ENCODE peak calls at places on chromosomes 12 and 14, in seven cellular contexts. One of them, this sample, is unnamed.

GRCh38 chr12:58933068-58933681 is 12.9 kb upstream of the LRIG3 start:
- DNase-seq in fibroblast of mammary gland: no peak
- DNase-seq in AG04450: no peak
- DNase-seq in activated B cell treated with CpG ODN at 0.5 μM for 24 hours: no peak
- DNase-seq in CD4-positive, alpha-beta T cell: no peak
- DNase-seq in uterus: no peak
- DNase-seq in NCI-H446: no peak
- DNase-seq in this sample: no peak

GRCh38 chr12:108508243-108508642 is 6.8 kb upstream of the FICD start:
- DNase-seq in activated B cell treated with CpG ODN at 0.5 μM for 24 hours: no peak
- DNase-seq in uterus: no peak
- DNase-seq in fibroblast of mammary gland: peak
- DNase-seq in NCI-H446: no peak
- DNase-seq in CD4-positive, alpha-beta T cell: no peak
- DNase-seq in AG04450: no peak
- DNase-seq in this sample: peak

GRCh38 chr14:76742961-76743360 is 18.3 kb upstream of the VASH1 start:
- DNase-seq in uterus: no peak
- DNase-seq in CD4-positive, alpha-beta T cell: no peak
- DNase-seq in activated B cell treated with CpG ODN at 0.5 μM for 24 hours: no peak
- DNase-seq in fibroblast of mammary gland: no peak
- DNase-seq in AG04450: no peak
- DNase-seq in NCI-H446: no peak
- DNase-seq in this sample: peak

GRCh38 chr14:95267306-95267705 is 52.4 kb downstream of the CLMN start:
- DNase-seq in activated B cell treated with CpG ODN at 0.5 μM for 24 hours: no peak
- DNase-seq in NCI-H446: no peak
- DNase-seq in uterus: no peak
- DNase-seq in AG04450: no peak
- DNase-seq in CD4-positive, alpha-beta T cell: no peak
- DNase-seq in fibroblast of mammary gland: no peak
- DNase-seq in this sample: no peak

GRCh38 chr14:99363616-99364290 is 91.8 kb upstream of the BCL11B start:
- DNase-seq in AG04450: no peak
- DNase-seq in activated B cell treated with CpG ODN at 0.5 μM for 24 hours: no peak
- DNase-seq in NCI-H446: no peak
- DNase-seq in CD4-positive, alpha-beta T cell: no peak
- DNase-seq in fibroblast of mammary gland: no peak
- DNase-seq in uterus: no peak
- DNase-seq in this sample: no peak

GRCh38 chr12:53046655-53047220 is 3.1 kb upstream of the TNS2 start:
- DNase-seq in NCI-H446: peak
- DNase-seq in AG04450: peak
- DNase-seq in fibroblast of mammary gland: peak
- DNase-seq in activated B cell treated with CpG ODN at 0.5 μM for 24 hours: peak
- DNase-seq in uterus: peak
- DNase-seq in CD4-positive, alpha-beta T cell: no peak
- DNase-seq in this sample: no peak

GRCh38 chr12:66143868-66144267 is 13.3 kb upstream of the LLPH start:
- DNase-seq in NCI-H446: no peak
- DNase-seq in CD4-positive, alpha-beta T cell: no peak
- DNase-seq in fibroblast of mammary gland: no peak
- DNase-seq in activated B cell treated with CpG ODN at 0.5 μM for 24 hours: no peak
- DNase-seq in uterus: no peak
- DNase-seq in AG04450: no peak
- DNase-seq in this sample: no peak

GRCh38 chr12:132284618-132285310 is 44.6 kb downstream of the GALNT9 start:
- DNase-seq in fibroblast of mammary gland: no peak
- DNase-seq in uterus: no peak
- DNase-seq in activated B cell treated with CpG ODN at 0.5 μM for 24 hours: no peak
- DNase-seq in CD4-positive, alpha-beta T cell: no peak
- DNase-seq in AG04450: no peak
- DNase-seq in NCI-H446: no peak
- DNase-seq in this sample: peak

GRCh38 chr12:99455350-99456037 is 192.1 kb upstream of the GARIN6 start:
- DNase-seq in AG04450: no peak
- DNase-seq in activated B cell treated with CpG ODN at 0.5 μM for 24 hours: no peak
- DNase-seq in CD4-positive, alpha-beta T cell: no peak
- DNase-seq in uterus: no peak
- DNase-seq in fibroblast of mammary gland: peak
- DNase-seq in NCI-H446: peak
- DNase-seq in this sample: peak

GRCh38 chr12:101792046-101792931 is 38.5 kb downstream of the GNPTAB start:
- DNase-seq in activated B cell treated with CpG ODN at 0.5 μM for 24 hours: no peak
- DNase-seq in uterus: no peak
- DNase-seq in AG04450: no peak
- DNase-seq in fibroblast of mammary gland: peak
- DNase-seq in CD4-positive, alpha-beta T cell: no peak
- DNase-seq in NCI-H446: no peak
- DNase-seq in this sample: peak

GRCh38 chr14:68625366-68626090 is 167.3 kb downstream of the ZFP36L1 start:
- DNase-seq in uterus: peak
- DNase-seq in activated B cell treated with CpG ODN at 0.5 μM for 24 hours: no peak
- DNase-seq in AG04450: no peak
- DNase-seq in NCI-H446: no peak
- DNase-seq in CD4-positive, alpha-beta T cell: no peak
- DNase-seq in fibroblast of mammary gland: no peak
- DNase-seq in this sample: no peak

GRCh38 chr14:23147676-23148075 is 28.6 kb upstream of the CEBPE start:
- DNase-seq in fibroblast of mammary gland: peak
- DNase-seq in NCI-H446: peak
- DNase-seq in uterus: peak
- DNase-seq in activated B cell treated with CpG ODN at 0.5 μM for 24 hours: no peak
- DNase-seq in CD4-positive, alpha-beta T cell: no peak
- DNase-seq in AG04450: peak
- DNase-seq in this sample: peak

GRCh38 chr14:21721504-21721903 is 47.9 kb upstream of the OR4E1 start:
- DNase-seq in activated B cell treated with CpG ODN at 0.5 μM for 24 hours: no peak
- DNase-seq in NCI-H446: no peak
- DNase-seq in fibroblast of mammary gland: no peak
- DNase-seq in AG04450: no peak
- DNase-seq in CD4-positive, alpha-beta T cell: no peak
- DNase-seq in uterus: no peak
- DNase-seq in this sample: no peak

GRCh38 chr12:102757154-102757873 is 159.7 kb downstream of the PAH start:
- DNase-seq in uterus: peak
- DNase-seq in activated B cell treated with CpG ODN at 0.5 μM for 24 hours: no peak
- DNase-seq in AG04450: no peak
- DNase-seq in NCI-H446: no peak
- DNase-seq in fibroblast of mammary gland: peak
- DNase-seq in CD4-positive, alpha-beta T cell: no peak
- DNase-seq in this sample: no peak

GRCh38 chr14:32244404-32244803 is 41.3 kb upstream of the RNU6-8 start:
- DNase-seq in uterus: no peak
- DNase-seq in CD4-positive, alpha-beta T cell: no peak
- DNase-seq in AG04450: no peak
- DNase-seq in fibroblast of mammary gland: no peak
- DNase-seq in activated B cell treated with CpG ODN at 0.5 μM for 24 hours: no peak
- DNase-seq in NCI-H446: no peak
- DNase-seq in this sample: peak

GRCh38 chr12:89160716-89161123 is 191.6 kb downstream of the DUSP6 start:
- DNase-seq in AG04450: no peak
- DNase-seq in uterus: peak
- DNase-seq in fibroblast of mammary gland: peak
- DNase-seq in activated B cell treated with CpG ODN at 0.5 μM for 24 hours: no peak
- DNase-seq in CD4-positive, alpha-beta T cell: no peak
- DNase-seq in NCI-H446: no peak
- DNase-seq in this sample: peak

GRCh38 chr14:49770212-49770817 is 2.4 kb downstream of the KLHDC2 start:
- DNase-seq in activated B cell treated with CpG ODN at 0.5 μM for 24 hours: no peak
- DNase-seq in fibroblast of mammary gland: peak
- DNase-seq in NCI-H446: no peak
- DNase-seq in CD4-positive, alpha-beta T cell: no peak
- DNase-seq in AG04450: no peak
- DNase-seq in uterus: no peak
- DNase-seq in this sample: peak

GRCh38 chr14:65949711-65950516 is 536.3 kb upstream of the CCDC196 start:
- DNase-seq in AG04450: no peak
- DNase-seq in NCI-H446: peak
- DNase-seq in fibroblast of mammary gland: peak
- DNase-seq in uterus: peak
- DNase-seq in activated B cell treated with CpG ODN at 0.5 μM for 24 hours: no peak
- DNase-seq in CD4-positive, alpha-beta T cell: no peak
- DNase-seq in this sample: peak

GRCh38 chr14:77128414-77128891 is 13.1 kb downstream of the ZDHHC22 start:
- DNase-seq in NCI-H446: peak
- DNase-seq in AG04450: no peak
- DNase-seq in fibroblast of mammary gland: peak
- DNase-seq in activated B cell treated with CpG ODN at 0.5 μM for 24 hours: no peak
- DNase-seq in uterus: no peak
- DNase-seq in CD4-positive, alpha-beta T cell: no peak
- DNase-seq in this sample: peak

GRCh38 chr12:130420071-130420470 is 82.4 kb downstream of the PIWIL1 start:
- DNase-seq in AG04450: no peak
- DNase-seq in CD4-positive, alpha-beta T cell: no peak
- DNase-seq in activated B cell treated with CpG ODN at 0.5 μM for 24 hours: no peak
- DNase-seq in fibroblast of mammary gland: no peak
- DNase-seq in NCI-H446: no peak
- DNase-seq in uterus: no peak
- DNase-seq in this sample: no peak

GRCh38 chr14:50830932-50831703 is at the start of gene NIN:
- DNase-seq in activated B cell treated with CpG ODN at 0.5 μM for 24 hours: peak
- DNase-seq in NCI-H446: peak
- DNase-seq in fibroblast of mammary gland: peak
- DNase-seq in CD4-positive, alpha-beta T cell: peak
- DNase-seq in uterus: peak
- DNase-seq in AG04450: no peak
- DNase-seq in this sample: peak

GRCh38 chr12:4817813-4818212 is 91.9 kb upstream of the KCNA1 start:
- DNase-seq in NCI-H446: no peak
- DNase-seq in AG04450: no peak
- DNase-seq in fibroblast of mammary gland: no peak
- DNase-seq in activated B cell treated with CpG ODN at 0.5 μM for 24 hours: no peak
- DNase-seq in uterus: no peak
- DNase-seq in CD4-positive, alpha-beta T cell: no peak
- DNase-seq in this sample: no peak

GRCh38 chr12:92786045-92786444 is 83.3 kb downstream of the PLEKHG7 start:
- DNase-seq in AG04450: no peak
- DNase-seq in uterus: no peak
- DNase-seq in NCI-H446: no peak
- DNase-seq in CD4-positive, alpha-beta T cell: no peak
- DNase-seq in activated B cell treated with CpG ODN at 0.5 μM for 24 hours: no peak
- DNase-seq in fibroblast of mammary gland: peak
- DNase-seq in this sample: no peak

GRCh38 chr14:95935228-95935822 is 58.7 kb downstream of the TUNAR start:
- DNase-seq in AG04450: no peak
- DNase-seq in NCI-H446: no peak
- DNase-seq in uterus: no peak
- DNase-seq in fibroblast of mammary gland: peak
- DNase-seq in activated B cell treated with CpG ODN at 0.5 μM for 24 hours: no peak
- DNase-seq in CD4-positive, alpha-beta T cell: no peak
- DNase-seq in this sample: peak

This sample was measured in PC-3.